ENCODE peak calls at places on chromosomes 6 and 20, in four cellular contexts. N is HCT116, A is H9, M is PC-3. V is an unnamed sample.

GRCh38 chr6:95227301-95227700 is 350.0 kb upstream of the MANEA start:
- DNase-seq in N (no peak), A (no peak), M (no peak), V (no peak)

GRCh38 chr6:37625591-37626374 is 71.9 kb downstream of the MDGA1 start:
- DNase-seq in N (no peak), A (peak; percentile 47), M (no peak), V (peak; percentile 30)

GRCh38 chr6:38021029-38021428 is 201.5 kb downstream of the ZFAND3 start:
- DNase-seq in N (no peak), A (no peak), M (no peak), V (no peak)

GRCh38 chr6:16751251-16751946 is 9.9 kb downstream of the ATXN1 start:
- DNase-seq in N (no peak), A (no peak), M (peak; percentile 97), V (no peak)

GRCh38 chr20:46975976-46976375 is 81.3 kb downstream of the EYA2 start:
- DNase-seq in N (no peak), A (no peak), M (no peak), V (no peak)

GRCh38 chr6:29619578-29619977 is 13.4 kb downstream of the GABBR1 start:
- DNase-seq in N (no peak), A (no peak), M (peak; percentile 61), V (no peak)

GRCh38 chr6:31479933-31480535 is 17.9 kb upstream of the MICB start:
- DNase-seq in N (no peak), A (no peak), M (no peak), V (no peak)

GRCh38 chr20:50645253-50646068 is 45.9 kb downstream of the RIPOR3 start:
- DNase-seq in N (peak; percentile 80), A (peak; percentile 99), M (peak; percentile 99), V (peak; percentile 49)

GRCh38 chr20:45047581-45048119 is 53.3 kb downstream of the KCNS1 start:
- DNase-seq in N (no peak), A (no peak), M (no peak), V (no peak)

GRCh38 chr20:3651204-3651970 is 11.8 kb downstream of the GFRA4 start:
- DNase-seq in N (no peak), A (no peak), M (no peak), V (no peak)

GRCh38 chr6:71533939-71534379 is 245.3 kb downstream of the OGFRL1 start:
- DNase-seq in N (peak; percentile 3), A (no peak), M (peak; percentile 45), V (no peak)

GRCh38 chr6:163820745-163821456 is 406.4 kb downstream of the QKI start:
- DNase-seq in N (no peak), A (no peak), M (no peak), V (no peak)

GRCh38 chr6:121733216-121733615 is 297.8 kb downstream of the GJA1 start:
- DNase-seq in N (no peak), A (no peak), M (no peak), V (no peak)

GRCh38 chr6:41576667-41577066 is 30.5 kb downstream of the FOXP4 start:
- DNase-seq in N (no peak), A (no peak), M (no peak), V (no peak)

GRCh38 chr6:96836579-96837137 is 619 bp downstream of the GPR63 start:
- DNase-seq in N (no peak), A (no peak), M (no peak), V (peak; percentile 50)

GRCh38 chr6:75727206-75727605 is 21.8 kb upstream of the MYO6 start:
- DNase-seq in N (no peak), A (no peak), M (no peak), V (no peak)

GRCh38 chr6:74356385-74356784 is 660.4 kb downstream of the CD109 start:
- DNase-seq in N (peak; percentile 42), A (no peak), M (peak; percentile 65), V (no peak)

GRCh38 chr6:105080279-105080678 is 99.5 kb downstream of the POPDC3 start:
- DNase-seq in N (no peak), A (no peak), M (no peak), V (no peak)

GRCh38 chr20:25439328-25439727 is 31.9 kb downstream of the GINS1 start:
- DNase-seq in N (no peak), A (no peak), M (no peak), V (no peak)

GRCh38 chr6:170371588-170371987 is 65.0 kb downstream of the FAM120B start:
- DNase-seq in N (no peak), A (peak; percentile 73), M (no peak), V (peak; percentile 35)

GRCh38 chr6:45827952-45828530 is 187.6 kb downstream of the CLIC5 start:
- DNase-seq in N (no peak), A (no peak), M (no peak), V (no peak)

GRCh38 chr6:24907959-24908358 is 27.8 kb downstream of the RIPOR2 start:
- DNase-seq in N (no peak), A (no peak), M (no peak), V (peak; percentile 49)

GRCh38 chr6:101080597-101080996 is 199.5 kb upstream of the ASCC3 start:
- DNase-seq in N (no peak), A (no peak), M (peak; percentile 89), V (no peak)

GRCh38 chr6:130434174-130434873 is 68.5 kb downstream of the TMEM200A start:
- DNase-seq in N (peak; percentile 13), A (no peak), M (peak; percentile 39), V (peak; percentile 11)

GRCh38 chr6:29989211-29989610 is 46.9 kb downstream of the HLA-A start:
- DNase-seq in N (no peak), A (no peak), M (no peak), V (no peak)

GRCh38 chr6:159761135-159761872 is 541 bp upstream of the ACAT2 start:
- DNase-seq in N (no peak), A (peak; percentile 45), M (peak; percentile 11), V (peak; percentile 68)

GRCh38 chr6:3252861-3253596 is 5.7 kb upstream of the PSMG4 start:
- DNase-seq in N (no peak), A (no peak), M (no peak), V (no peak)

GRCh38 chr20:3430376-3431069 is 23.1 kb upstream of the DNAAF9 start:
- DNase-seq in N (no peak), A (no peak), M (no peak), V (no peak)

GRCh38 chr20:62683136-62683535 is 25.5 kb upstream of the NTSR1 start:
- DNase-seq in N (no peak), A (no peak), M (no peak), V (no peak)

GRCh38 chr6:79646006-79646405 is 14.9 kb downstream of the SH3BGRL2 start:
- DNase-seq in N (no peak), A (peak; percentile 41), M (no peak), V (peak; percentile 31)

GRCh38 chr6:155120034-155120433 is 124.9 kb downstream of the TIAM2 start:
- DNase-seq in N (no peak), A (peak; percentile 83), M (no peak), V (peak; percentile 79)

GRCh38 chr6:40307712-40308111 is 279.5 kb downstream of the LRFN2 start:
- DNase-seq in N (no peak), A (no peak), M (peak; percentile 13), V (no peak)

GRCh38 chr20:45459606-45460005 is 9.9 kb upstream of the WFDC2 start:
- DNase-seq in N (no peak), A (no peak), M (peak; percentile 41), V (no peak)

GRCh38 chr6:3334579-3334978 is 75.8 kb downstream of the PSMG4 start:
- DNase-seq in N (no peak), A (no peak), M (no peak), V (no peak)

GRCh38 chr6:150600302-150601017 is 775 bp downstream of the PLEKHG1 start:
- DNase-seq in N (peak; percentile 72), A (peak; percentile 83), M (peak; percentile 75), V (peak; percentile 96)
- H3K9ac ChIP-seq in N (peak overlapping the region; percentile 52), A (peak overlapping the region; percentile 34), M (peak overlapping the region; percentile 37), V (no peak overlapping the region)

GRCh38 chr20:40962733-40963504 is 65.7 kb upstream of the TOP1 start:
- DNase-seq in N (peak; percentile 51), A (peak; percentile 87), M (peak; percentile 83), V (peak; percentile 81)
- H2AFZ ChIP-seq in N (peak overlapping the region; percentile 82), A (no peak overlapping the region), M (peak overlapping the region; percentile 58), V (peak overlapping the region; percentile 78)

GRCh38 chr20:5214826-5215225 is 88.0 kb downstream of the CDS2 start:
- DNase-seq in N (no peak), A (no peak), M (no peak), V (no peak)
- TF ChIP-seq CTCF in N (no peak), A (no peak), M (no peak), V (no peak)

GRCh38 chr6:43702147-43702521 is 14.5 kb upstream of the MRPS18A start:
- DNase-seq in N (no peak), A (no peak), M (no peak), V (no peak)
- H3K9ac ChIP-seq in N (peak overlapping the region; percentile 56), A (no peak overlapping the region), M (peak overlapping the region; percentile 3), V (no peak overlapping the region)

DNA sequence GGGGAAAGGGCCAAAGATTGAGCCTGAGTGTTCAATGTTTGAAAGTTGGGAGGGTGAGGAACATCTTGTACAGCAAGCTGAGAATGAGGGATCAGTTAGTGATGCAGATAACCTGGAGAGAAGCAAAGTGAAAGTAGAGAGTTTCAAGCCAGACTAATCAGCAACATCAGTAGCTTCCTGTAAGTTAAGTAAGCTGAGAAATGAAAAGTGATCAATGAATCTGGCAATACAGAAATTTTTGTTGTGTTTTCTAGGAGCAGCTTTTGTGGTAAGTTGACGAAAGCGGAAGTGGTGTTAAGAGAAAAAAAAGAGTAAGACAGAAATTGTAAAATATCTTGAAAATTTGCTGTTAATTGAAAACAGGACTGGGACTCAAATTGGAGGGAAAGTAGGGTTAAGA is 855.5 kb upstream of the MAP3K7 start:
- DNase-seq in N (no peak), A (no peak), M (no peak), V (no peak)
- H2AFZ ChIP-seq in N (no peak overlapping the region), A (no peak overlapping the region), M (no peak overlapping the region), V (no peak overlapping the region)

GRCh38 chr6:54621285-54621684 is 225.3 kb upstream of the FAM83B start:
- DNase-seq in N (peak; percentile 10), A (no peak), M (no peak), V (peak; percentile 43)
- TF ChIP-seq CTCF in N (peak; percentile 55), A (peak; percentile 60), M (no peak), V (peak; percentile 51)

DNA sequence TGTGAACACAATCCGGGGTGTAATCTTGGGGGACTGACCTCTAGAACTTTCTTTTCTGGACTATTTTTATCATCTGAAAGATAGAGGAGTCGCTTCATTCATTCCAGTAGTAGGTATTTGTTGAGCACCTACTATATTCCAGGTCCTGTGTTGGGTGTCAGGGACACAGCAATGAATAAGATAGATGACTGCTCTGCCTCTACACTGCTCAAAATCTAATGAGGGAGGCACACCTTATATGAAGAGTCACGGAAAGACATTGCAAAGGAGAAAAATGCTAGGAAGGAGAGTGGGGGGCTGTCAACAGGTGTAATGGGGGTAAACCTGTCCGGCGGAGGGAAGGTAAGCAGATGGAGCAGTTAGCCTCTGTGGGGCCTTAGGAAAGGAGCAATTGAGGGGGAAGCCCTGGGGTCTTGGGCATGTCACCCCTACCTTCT is 8.8 kb upstream of the COMMD7 start:
- DNase-seq in N (no peak), A (no peak), M (no peak), V (no peak)
- H3K9ac ChIP-seq in N (no peak overlapping the region), A (no peak overlapping the region), M (no peak overlapping the region), V (no peak overlapping the region)

GRCh38 chr6:157226761-157227160 is 96.6 kb downstream of the TMEM242 start:
- DNase-seq in N (no peak), A (no peak), M (no peak), V (no peak)
- H2AFZ ChIP-seq in N (no peak overlapping the region), A (no peak overlapping the region), M (no peak overlapping the region), V (no peak overlapping the region)

V was measured in neural progenitor cell.